ENCODE peak calls at places on chromosomes 11 and 22, in seven cellular contexts. J, Q, K, G, H, V and T are unnamed samples.

GRCh38 chr11:22875869-22876473 is 15.7 kb upstream of the CCDC179 start:
- DNase-seq in V (peak; percentile 47), K (peak; percentile 37), J (peak; percentile 52), H (peak; percentile 49), Q (peak; percentile 57), G (peak; percentile 81), T (peak; percentile 32)

GRCh38 chr22:22348127-22348814 is 103.7 kb downstream of the VPREB1 start:
- DNase-seq in V (no peak), H (no peak), G (peak; percentile 32), J (no peak), Q (no peak), K (no peak), T (no peak)

GRCh38 chr11:125621995-125622394 is 3.0 kb upstream of the CHEK1 start:
- DNase-seq in Q (peak; percentile 16), H (no peak), J (no peak), G (no peak), V (no peak), K (no peak), T (no peak)

GRCh38 chr11:117944554-117944953 is 15.4 kb upstream of the TMPRSS13 start:
- DNase-seq in H (no peak), V (no peak), K (no peak), G (no peak), Q (peak; percentile 1), J (no peak), T (no peak)

GRCh38 chr11:62251698-62252097 is 9.7 kb downstream of the SCGB1D2 start:
- DNase-seq in G (no peak), V (no peak), K (no peak), Q (no peak), J (no peak), H (no peak), T (no peak)

GRCh38 chr11:88352139-88352538 is 14.6 kb upstream of the CTSC start:
- DNase-seq in G (no peak), J (no peak), Q (peak; percentile 17), H (no peak), V (no peak), K (no peak), T (no peak)

GRCh38 chr11:2190670-2191471 is 19.3 kb upstream of the TH start:
- DNase-seq in V (no peak), H (no peak), Q (no peak), G (no peak), K (no peak), J (no peak), T (no peak)

GRCh38 chr22:40453676-40454075 is 83.3 kb downstream of the SGSM3 start:
- DNase-seq in J (no peak), V (no peak), Q (no peak), K (no peak), G (no peak), H (no peak), T (no peak)

GRCh38 chr11:2175659-2176058 is 4.0 kb upstream of the TH start:
- DNase-seq in H (no peak), G (no peak), Q (peak; percentile 79), V (no peak), J (no peak), K (no peak), T (no peak)

GRCh38 chr11:65470433-65470832 is 28.4 kb upstream of the MALAT1 start:
- DNase-seq in K (no peak), G (no peak), H (no peak), Q (no peak), J (no peak), V (no peak), T (no peak)

GRCh38 chr11:12179521-12179920 is 69.1 kb downstream of the MICAL2 start:
- DNase-seq in Q (no peak), K (no peak), J (no peak), G (no peak), V (no peak), H (no peak), T (no peak)

GRCh38 chr11:122322369-122322768 is 206.4 kb upstream of the BLID start:
- DNase-seq in K (no peak), J (no peak), G (no peak), Q (peak; percentile 83), H (no peak), V (no peak), T (no peak)

GRCh38 chr11:73186886-73187285 is 31.2 kb upstream of the P2RY2 start:
- DNase-seq in J (no peak), Q (no peak), V (no peak), H (no peak), G (no peak), K (no peak), T (no peak)

GRCh38 chr11:118263694-118264567 is at the start of gene MPZL2:
- DNase-seq in K (no peak), H (no peak), V (no peak), Q (no peak), J (peak; percentile 49), G (peak; percentile 55), T (no peak)

GRCh38 chr22:29313126-29314071 is 2.1 kb downstream of the RASL10A start:
- DNase-seq in Q (peak; percentile 72), H (peak; percentile 45), J (peak; percentile 52), K (no peak), G (peak; percentile 41), V (no peak), T (no peak)